ENCODE peak calls at places on chromosomes 2 and 18, in ten cellular contexts. S is GM13977, R is cardiac muscle cell, H is Calu3, O is AG10803, V is B cell, I is fibroblast of lung, E is bronchial epithelial cell, Q is epithelial cell of proximal tubule, Z is astrocyte of the spinal cord. M is an unnamed sample.
A peak's percentile ranks its signal among the peaks of the same experiment; 100 is the strongest.

GRCh38 chr2:236619910-236620612 is 50.4 kb downstream of the ACKR3 start:
- DNase-seq in O (no peak), R (no peak), I (no peak), Q (no peak), Z (no peak), H (no peak), V (no peak), E (no peak), S (no peak), M (no peak)

GRCh38 chr2:16315911-16316310 is 349.7 kb downstream of the CYRIA start:
- DNase-seq in Q (no peak), H (no peak), O (no peak), E (no peak), R (no peak), V (no peak), Z (no peak), S (no peak), I (no peak), M (no peak)

GRCh38 chr2:207749873-207750272 is 19.8 kb downstream of the FZD5 start:
- DNase-seq in H (no peak), R (no peak), S (no peak), E (no peak), Z (no peak), O (no peak), Q (no peak), V (no peak), I (peak; percentile 63), M (no peak)

GRCh38 chr2:9281145-9281544 is 74.5 kb downstream of the ASAP2 start:
- DNase-seq in R (no peak), Z (no peak), O (no peak), H (no peak), S (no peak), Q (no peak), E (no peak), V (no peak), I (no peak), M (no peak)

GRCh38 chr2:118845843-118846666 is 1.4 kb downstream of the EN1 start:
- DNase-seq in S (peak; percentile 23), R (no peak), V (peak; percentile 8), E (no peak), Z (no peak), O (peak; percentile 54), I (no peak), Q (no peak), H (peak; percentile 16), M (no peak)

GRCh38 chr2:3001595-3002184 is 375.9 kb downstream of the EIPR1 start:
- DNase-seq in R (peak; percentile 2), H (peak; percentile 7), Z (no peak), Q (peak; percentile 1), S (no peak), V (peak; percentile 3), O (peak; percentile 15), E (no peak), I (no peak), M (no peak)

GRCh38 chr2:20103514-20103913 is 52.1 kb upstream of the LAPTM4A start:
- DNase-seq in O (peak; percentile 63), V (no peak), E (peak; percentile 71), S (no peak), H (no peak), Z (no peak), R (peak; percentile 32), Q (no peak), I (no peak), M (no peak)

GRCh38 chr2:240126731-240127130 is 9.4 kb downstream of the COPS9 start:
- DNase-seq in V (no peak), H (no peak), I (no peak), R (no peak), E (no peak), S (no peak), O (no peak), Q (no peak), Z (no peak), M (peak; percentile 39)

GRCh38 chr18:49581369-49581768 is 19.5 kb downstream of the LIPG start:
- DNase-seq in V (no peak), H (no peak), Q (no peak), E (no peak), I (no peak), Z (no peak), O (no peak), R (no peak), S (no peak), M (no peak)

GRCh38 chr2:157868993-157869392 is 7.1 kb downstream of the ACVR1 start:
- DNase-seq in E (peak; percentile 40), R (no peak), Q (no peak), H (no peak), I (no peak), S (no peak), V (no peak), Z (no peak), O (no peak), M (no peak)

GRCh38 chr2:227134591-227134990 is 29.4 kb downstream of the COL4A4 start:
- DNase-seq in E (no peak), S (no peak), Q (no peak), Z (no peak), H (no peak), I (no peak), R (peak; percentile 46), V (no peak), O (no peak), M (no peak)

GRCh38 chr2:142877265-142877756 is at the start of gene KYNU:
- DNase-seq in I (peak; percentile 39), Q (no peak), R (peak; percentile 30), S (peak; percentile 17), E (peak; percentile 76), O (no peak), V (peak; percentile 61), Z (no peak), H (peak; percentile 23), M (no peak)

GRCh38 chr18:30992231-30992630 is 50.3 kb downstream of the DSC3 start:
- DNase-seq in R (no peak), S (no peak), Z (no peak), E (peak; percentile 93), I (no peak), H (no peak), V (no peak), Q (no peak), O (no peak), M (no peak)

GRCh38 chr18:61917870-61918269 is 25.1 kb upstream of the RNF152 start:
- DNase-seq in Z (no peak), E (no peak), R (no peak), Q (no peak), V (no peak), O (no peak), H (no peak), S (no peak), I (no peak), M (no peak)

GRCh38 chr2:59680863-59681262 is 872.6 kb downstream of the BCL11A start:
- DNase-seq in E (no peak), R (no peak), H (no peak), I (no peak), S (no peak), O (no peak), V (no peak), Q (peak; percentile 44), Z (peak; percentile 12), M (no peak)

GRCh38 chr2:58709274-58709673 is 468.1 kb upstream of the FANCL start:
- DNase-seq in Z (no peak), S (no peak), Q (no peak), O (no peak), I (no peak), H (no peak), E (no peak), V (no peak), R (no peak), M (no peak)

GRCh38 chr2:230956827-230957755 is 32.0 kb upstream of the GPR55 start:
- DNase-seq in E (peak; percentile 69), R (peak; percentile 65), S (peak; percentile 80), V (peak; percentile 54), I (peak; percentile 20), Z (peak; percentile 54), Q (no peak), O (peak; percentile 34), H (peak; percentile 27), M (no peak)

DNA sequence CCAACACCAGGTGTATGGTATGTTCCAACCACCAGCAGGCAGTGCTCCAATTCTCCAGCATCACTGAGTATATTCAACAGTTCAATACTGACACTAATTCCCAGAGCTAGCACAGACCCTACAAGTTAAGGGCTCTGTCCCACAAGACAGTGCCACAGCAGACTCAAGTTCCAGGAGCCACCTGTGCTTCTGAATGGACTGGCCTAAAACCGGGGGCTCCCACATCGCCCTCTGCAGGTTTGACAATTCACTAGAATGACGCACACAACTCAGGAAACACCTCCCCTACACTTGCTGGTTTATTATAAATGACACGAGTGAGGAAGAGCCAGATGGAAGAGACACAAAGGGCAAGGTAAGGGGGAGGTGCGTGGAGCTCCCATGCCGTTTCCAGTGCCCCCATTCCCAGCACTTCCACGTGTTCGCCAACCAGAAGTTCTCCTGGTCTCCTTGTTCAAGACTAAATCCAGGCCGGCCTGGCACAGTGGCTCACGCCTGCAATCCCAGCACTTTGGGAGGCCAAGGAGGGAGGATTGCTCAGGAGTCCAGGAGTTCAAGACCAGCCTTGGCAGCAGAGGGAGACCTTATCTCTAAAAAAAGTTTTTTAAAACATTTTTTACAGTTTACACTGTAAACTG is 12.2 kb upstream of the ATP6V1B1 start:
- DNase-seq in H (no peak), I (no peak), S (no peak), O (no peak), Z (no peak), R (no peak), E (no peak), V (no peak), Q (no peak), M (no peak)
- TF ChIP-seq CTCF in H (no peak), I (no peak), S (peak; percentile 30), O (peak; percentile 14), Z (peak; percentile 33), R (peak; percentile 15), E (peak; percentile 12), V (no peak), Q (peak; percentile 37), M (peak; percentile 45)

GRCh38 chr18:51762373-51762772 is 564.9 kb upstream of the MEX3C start:
- DNase-seq in H (no peak), Z (no peak), I (no peak), O (no peak), R (no peak), E (no peak), Q (no peak), V (no peak), S (no peak), M (no peak)
- TF ChIP-seq CTCF in H (no peak), Z (no peak), I (no peak), O (no peak), R (no peak), E (no peak), Q (no peak), V (no peak), S (no peak), M (no peak)

GRCh38 chr2:26740890-26741302 is 23.2 kb upstream of the SLC35F6 start:
- DNase-seq in S (no peak), Q (no peak), H (no peak), R (peak; percentile 47), O (no peak), Z (no peak), E (no peak), I (peak; percentile 39), V (peak; percentile 11), M (no peak)
- TF ChIP-seq CTCF in S (no peak), Q (no peak), H (no peak), R (no peak), O (no peak), Z (no peak), E (no peak), I (peak; percentile 10), V (no peak), M (no peak)

DNA sequence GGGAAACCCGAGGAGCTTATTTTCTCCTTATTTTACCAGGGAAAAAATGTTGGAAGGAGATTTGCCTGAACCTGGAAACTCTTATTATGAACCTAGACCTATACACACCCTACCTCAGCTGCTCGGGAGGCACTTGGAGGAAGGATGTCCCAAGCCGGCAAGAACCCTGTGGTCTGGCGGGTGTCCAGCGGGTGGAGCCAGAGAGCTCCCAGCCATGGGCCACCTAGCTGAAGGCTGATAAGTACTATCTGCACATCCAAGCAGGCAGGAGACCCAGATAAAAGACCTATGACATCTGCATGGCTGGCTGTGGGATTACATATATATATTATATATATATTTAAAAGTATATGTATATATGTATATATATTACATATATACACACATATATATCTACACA is 1.1 kb upstream of the SLC14A1 start:
- DNase-seq in O (peak; percentile 50), E (peak; percentile 73), S (peak; percentile 78), I (peak; percentile 73), R (peak; percentile 70), Q (no peak), H (peak; percentile 92), V (peak; percentile 55), Z (peak; percentile 83), M (no peak)
- TF ChIP-seq CTCF in O (peak; percentile 64), E (peak; percentile 88), S (peak; percentile 90), I (peak; percentile 87), R (peak; percentile 80), Q (peak; percentile 92), H (peak; percentile 87), V (peak; percentile 78), Z (peak; percentile 91), M (peak; percentile 89)

M was measured in type B pancreatic cell.